ENCODE peak calls at places on chromosome 1, in seven cellular contexts. One of them, this sample, is unnamed.

GRCh38 chr1:210792703-210793102 is 341.2 kb downstream of the KCNH1 start:
- DNase-seq in stomach: no peak
- DNase-seq in brain microvascular endothelial cell: peak
- DNase-seq in PC-9: no peak
- DNase-seq in dorsolateral prefrontal cortex: no peak
- DNase-seq in cardiac fibroblast: peak
- DNase-seq in osteocyte: no peak
- DNase-seq in this sample: no peak

GRCh38 chr1:39394598-39394997 is 96.8 kb upstream of the BMP8A start:
- DNase-seq in stomach: no peak
- DNase-seq in brain microvascular endothelial cell: no peak
- DNase-seq in PC-9: peak
- DNase-seq in dorsolateral prefrontal cortex: no peak
- DNase-seq in cardiac fibroblast: no peak
- DNase-seq in osteocyte: no peak
- DNase-seq in this sample: peak

GRCh38 chr1:66333463-66334232 is 200.3 kb upstream of the SGIP1 start:
- DNase-seq in stomach: no peak
- DNase-seq in brain microvascular endothelial cell: no peak
- DNase-seq in PC-9: no peak
- DNase-seq in dorsolateral prefrontal cortex: no peak
- DNase-seq in cardiac fibroblast: peak
- DNase-seq in osteocyte: no peak
- DNase-seq in this sample: no peak

GRCh38 chr1:184910596-184910995 is 63.7 kb downstream of the NIBAN1 start:
- DNase-seq in stomach: peak
- DNase-seq in brain microvascular endothelial cell: no peak
- DNase-seq in PC-9: no peak
- DNase-seq in dorsolateral prefrontal cortex: no peak
- DNase-seq in cardiac fibroblast: peak
- DNase-seq in osteocyte: no peak
- DNase-seq in this sample: no peak

GRCh38 chr1:997728-998050 is 2.2 kb downstream of the HES4 start:
- DNase-seq in stomach: no peak
- DNase-seq in brain microvascular endothelial cell: no peak
- DNase-seq in PC-9: no peak
- DNase-seq in dorsolateral prefrontal cortex: no peak
- DNase-seq in cardiac fibroblast: no peak
- DNase-seq in osteocyte: no peak
- DNase-seq in this sample: no peak

GRCh38 chr1:29382851-29383588 is 146.7 kb downstream of the PTPRU start:
- DNase-seq in stomach: no peak
- DNase-seq in brain microvascular endothelial cell: no peak
- DNase-seq in PC-9: no peak
- DNase-seq in dorsolateral prefrontal cortex: no peak
- DNase-seq in cardiac fibroblast: no peak
- DNase-seq in osteocyte: peak
- DNase-seq in this sample: no peak

GRCh38 chr1:107867422-107867821 is 97.6 kb downstream of the VAV3 start:
- DNase-seq in stomach: no peak
- DNase-seq in brain microvascular endothelial cell: no peak
- DNase-seq in PC-9: no peak
- DNase-seq in dorsolateral prefrontal cortex: no peak
- DNase-seq in cardiac fibroblast: no peak
- DNase-seq in osteocyte: no peak
- DNase-seq in this sample: no peak

GRCh38 chr1:197998110-197998509 is 80.9 kb downstream of the LHX9 start:
- DNase-seq in stomach: no peak
- DNase-seq in brain microvascular endothelial cell: no peak
- DNase-seq in PC-9: no peak
- DNase-seq in dorsolateral prefrontal cortex: no peak
- DNase-seq in cardiac fibroblast: no peak
- DNase-seq in osteocyte: no peak
- DNase-seq in this sample: no peak

GRCh38 chr1:3160647-3161046 is 91.6 kb downstream of the PRDM16 start:
- DNase-seq in stomach: no peak
- DNase-seq in brain microvascular endothelial cell: no peak
- DNase-seq in PC-9: no peak
- DNase-seq in dorsolateral prefrontal cortex: no peak
- DNase-seq in cardiac fibroblast: no peak
- DNase-seq in osteocyte: no peak
- DNase-seq in this sample: no peak

GRCh38 chr1:164673584-164674214 is 114.7 kb downstream of the PBX1 start:
- DNase-seq in stomach: no peak
- DNase-seq in brain microvascular endothelial cell: no peak
- DNase-seq in PC-9: no peak
- DNase-seq in dorsolateral prefrontal cortex: no peak
- DNase-seq in cardiac fibroblast: peak
- DNase-seq in osteocyte: no peak
- DNase-seq in this sample: no peak

GRCh38 chr1:6205849-6206845 is at the start of gene RNF207:
- DNase-seq in stomach: peak
- DNase-seq in brain microvascular endothelial cell: peak
- DNase-seq in PC-9: peak
- DNase-seq in dorsolateral prefrontal cortex: no peak
- DNase-seq in cardiac fibroblast: peak
- DNase-seq in osteocyte: no peak
- DNase-seq in this sample: peak

GRCh38 chr1:45172015-45172414 is 34.4 kb downstream of the ZSWIM5 start:
- DNase-seq in stomach: no peak
- DNase-seq in brain microvascular endothelial cell: peak
- DNase-seq in PC-9: peak
- DNase-seq in dorsolateral prefrontal cortex: no peak
- DNase-seq in cardiac fibroblast: peak
- DNase-seq in osteocyte: no peak
- DNase-seq in this sample: peak

GRCh38 chr1:37892151-37893047 is 33.0 kb upstream of the MTF1 start:
- DNase-seq in stomach: no peak
- DNase-seq in brain microvascular endothelial cell: peak
- DNase-seq in PC-9: no peak
- DNase-seq in dorsolateral prefrontal cortex: no peak
- DNase-seq in cardiac fibroblast: peak
- DNase-seq in osteocyte: no peak
- DNase-seq in this sample: no peak

GRCh38 chr1:20071416-20071815 is 1.4 kb downstream of the PLA2G5 start:
- DNase-seq in stomach: no peak
- DNase-seq in brain microvascular endothelial cell: no peak
- DNase-seq in PC-9: no peak
- DNase-seq in dorsolateral prefrontal cortex: no peak
- DNase-seq in cardiac fibroblast: no peak
- DNase-seq in osteocyte: peak
- DNase-seq in this sample: no peak

GRCh38 chr1:50978852-50979781 is 9.1 kb downstream of the CDKN2C start:
- DNase-seq in stomach: no peak
- DNase-seq in brain microvascular endothelial cell: no peak
- DNase-seq in PC-9: no peak
- DNase-seq in dorsolateral prefrontal cortex: no peak
- DNase-seq in cardiac fibroblast: peak
- DNase-seq in osteocyte: no peak
- DNase-seq in this sample: no peak

GRCh38 chr1:171431994-171432393 is 53.3 kb upstream of the PRRC2C start:
- DNase-seq in stomach: no peak
- DNase-seq in brain microvascular endothelial cell: no peak
- DNase-seq in PC-9: no peak
- DNase-seq in dorsolateral prefrontal cortex: no peak
- DNase-seq in cardiac fibroblast: no peak
- DNase-seq in osteocyte: no peak
- DNase-seq in this sample: no peak

GRCh38 chr1:77889671-77890070 is 1.2 kb downstream of the NEXN start:
- DNase-seq in stomach: no peak
- DNase-seq in brain microvascular endothelial cell: peak
- DNase-seq in PC-9: no peak
- DNase-seq in dorsolateral prefrontal cortex: no peak
- DNase-seq in cardiac fibroblast: peak
- DNase-seq in osteocyte: no peak
- DNase-seq in this sample: no peak

GRCh38 chr1:198492872-198493271 is 47.6 kb downstream of the ATP6V1G3 start:
- DNase-seq in stomach: no peak
- DNase-seq in brain microvascular endothelial cell: peak
- DNase-seq in PC-9: no peak
- DNase-seq in dorsolateral prefrontal cortex: no peak
- DNase-seq in cardiac fibroblast: peak
- DNase-seq in osteocyte: no peak
- DNase-seq in this sample: no peak

GRCh38 chr1:1157914-1158710 is 15.6 kb upstream of the TTLL10 start:
- DNase-seq in stomach: peak
- DNase-seq in brain microvascular endothelial cell: no peak
- DNase-seq in PC-9: peak
- DNase-seq in dorsolateral prefrontal cortex: peak
- DNase-seq in cardiac fibroblast: peak
- DNase-seq in osteocyte: no peak
- DNase-seq in this sample: no peak

GRCh38 chr1:1200876-1201810 is 5.2 kb downstream of the TNFRSF18 start:
- DNase-seq in stomach: peak
- DNase-seq in brain microvascular endothelial cell: peak
- DNase-seq in PC-9: peak
- DNase-seq in dorsolateral prefrontal cortex: peak
- DNase-seq in cardiac fibroblast: peak
- DNase-seq in osteocyte: no peak
- DNase-seq in this sample: no peak

GRCh38 chr1:108010581-108010980 is 45.6 kb upstream of the VAV3 start:
- DNase-seq in stomach: no peak
- DNase-seq in brain microvascular endothelial cell: no peak
- DNase-seq in PC-9: no peak
- DNase-seq in dorsolateral prefrontal cortex: no peak
- DNase-seq in cardiac fibroblast: no peak
- DNase-seq in osteocyte: no peak
- DNase-seq in this sample: no peak

GRCh38 chr1:89624314-89624713 is 8.6 kb upstream of the LRRC8C start:
- DNase-seq in stomach: no peak
- DNase-seq in brain microvascular endothelial cell: no peak
- DNase-seq in PC-9: no peak
- DNase-seq in dorsolateral prefrontal cortex: no peak
- DNase-seq in cardiac fibroblast: no peak
- DNase-seq in osteocyte: no peak
- DNase-seq in this sample: no peak

GRCh38 chr1:220751130-220751529 is 3.0 kb downstream of the MTARC2 start:
- DNase-seq in stomach: peak
- DNase-seq in brain microvascular endothelial cell: no peak
- DNase-seq in PC-9: no peak
- DNase-seq in dorsolateral prefrontal cortex: no peak
- DNase-seq in cardiac fibroblast: no peak
- DNase-seq in osteocyte: no peak
- DNase-seq in this sample: no peak

DNA sequence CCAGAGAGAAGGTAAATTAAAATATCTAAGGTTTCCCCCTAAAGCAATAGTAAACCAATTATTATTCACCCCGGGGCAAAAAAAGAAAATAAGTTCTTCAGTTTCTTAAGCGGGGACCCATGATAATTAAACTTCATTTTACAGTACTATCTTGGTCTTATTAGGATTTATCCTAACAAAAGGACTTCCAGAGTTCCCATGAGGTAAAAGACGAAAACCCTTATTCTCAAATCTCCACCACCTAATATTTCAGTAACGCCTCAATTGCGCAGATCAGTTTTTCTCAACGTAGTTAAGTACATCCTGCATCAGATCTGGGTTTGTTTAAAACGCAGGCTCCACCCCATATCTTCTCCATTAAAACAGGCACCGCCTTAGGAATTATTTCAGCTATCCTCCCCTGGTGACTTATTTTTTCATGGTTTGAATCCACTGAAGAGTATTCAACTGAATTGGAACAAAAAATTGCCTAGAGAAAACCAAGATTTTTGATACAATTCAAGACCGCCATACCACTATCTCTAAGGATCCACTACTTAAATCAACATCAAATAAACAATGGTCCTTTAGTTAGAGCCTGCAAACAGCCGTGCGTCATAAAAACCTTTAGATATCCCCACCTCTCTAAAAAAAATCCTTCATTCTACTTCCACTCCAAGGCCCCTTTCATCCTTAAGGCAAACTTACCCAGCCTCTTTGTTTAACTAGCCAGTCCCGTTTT is 1.7 kb downstream of the MCL1 start:
- DNase-seq in stomach: no peak
- DNase-seq in brain microvascular endothelial cell: peak
- DNase-seq in PC-9: no peak
- DNase-seq in dorsolateral prefrontal cortex: no peak
- DNase-seq in cardiac fibroblast: peak
- DNase-seq in osteocyte: no peak
- DNase-seq in this sample: no peak
- TF ChIP-seq CTCF in stomach: no peak
- TF ChIP-seq CTCF in brain microvascular endothelial cell: no peak
- TF ChIP-seq CTCF in PC-9: no peak
- TF ChIP-seq CTCF in dorsolateral prefrontal cortex: no peak
- TF ChIP-seq CTCF in cardiac fibroblast: no peak
- TF ChIP-seq CTCF in osteocyte: no peak
- TF ChIP-seq CTCF in this sample: no peak

GRCh38 chr1:156801409-156802121 is 15.1 kb downstream of the SH2D2A start:
- DNase-seq in stomach: no peak
- DNase-seq in brain microvascular endothelial cell: peak
- DNase-seq in PC-9: no peak
- DNase-seq in dorsolateral prefrontal cortex: no peak
- DNase-seq in cardiac fibroblast: peak
- DNase-seq in osteocyte: no peak
- DNase-seq in this sample: no peak
- TF ChIP-seq CTCF in stomach: no peak
- TF ChIP-seq CTCF in brain microvascular endothelial cell: peak
- TF ChIP-seq CTCF in PC-9: no peak
- TF ChIP-seq CTCF in dorsolateral prefrontal cortex: no peak
- TF ChIP-seq CTCF in cardiac fibroblast: peak
- TF ChIP-seq CTCF in osteocyte: peak
- TF ChIP-seq CTCF in this sample: no peak

GRCh38 chr1:158246650-158247049 is 7.6 kb upstream of the CD1A start:
- DNase-seq in stomach: no peak
- DNase-seq in brain microvascular endothelial cell: no peak
- DNase-seq in PC-9: no peak
- DNase-seq in dorsolateral prefrontal cortex: no peak
- DNase-seq in cardiac fibroblast: peak
- DNase-seq in osteocyte: no peak
- DNase-seq in this sample: no peak
- TF ChIP-seq CTCF in stomach: no peak
- TF ChIP-seq CTCF in brain microvascular endothelial cell: no peak
- TF ChIP-seq CTCF in PC-9: peak
- TF ChIP-seq CTCF in dorsolateral prefrontal cortex: no peak
- TF ChIP-seq CTCF in cardiac fibroblast: no peak
- TF ChIP-seq CTCF in osteocyte: no peak
- TF ChIP-seq CTCF in this sample: peak

GRCh38 chr1:28178690-28179485 is 2.4 kb upstream of the PTAFR start:
- DNase-seq in stomach: no peak
- DNase-seq in brain microvascular endothelial cell: no peak
- DNase-seq in PC-9: no peak
- DNase-seq in dorsolateral prefrontal cortex: no peak
- DNase-seq in cardiac fibroblast: no peak
- DNase-seq in osteocyte: no peak
- DNase-seq in this sample: no peak

GRCh38 chr1:28173980-28174297 is 2.6 kb downstream of the PTAFR start:
- DNase-seq in stomach: no peak
- DNase-seq in brain microvascular endothelial cell: peak
- DNase-seq in PC-9: no peak
- DNase-seq in dorsolateral prefrontal cortex: no peak
- DNase-seq in cardiac fibroblast: no peak
- DNase-seq in osteocyte: no peak
- DNase-seq in this sample: no peak

GRCh38 chr1:28180310-28181305 is 4.1 kb upstream of the PTAFR start:
- DNase-seq in stomach: no peak
- DNase-seq in brain microvascular endothelial cell: no peak
- DNase-seq in PC-9: no peak
- DNase-seq in dorsolateral prefrontal cortex: no peak
- DNase-seq in cardiac fibroblast: no peak
- DNase-seq in osteocyte: no peak
- DNase-seq in this sample: no peak

GRCh38 chr1:28173151-28173979 is 3.1 kb downstream of the PTAFR start:
- DNase-seq in stomach: no peak
- DNase-seq in brain microvascular endothelial cell: no peak
- DNase-seq in PC-9: no peak
- DNase-seq in dorsolateral prefrontal cortex: peak
- DNase-seq in cardiac fibroblast: peak
- DNase-seq in osteocyte: no peak
- DNase-seq in this sample: no peak

GRCh38 chr1:28176492-28177470 is at the start of gene PTAFR:
- DNase-seq in stomach: no peak
- DNase-seq in brain microvascular endothelial cell: no peak
- DNase-seq in PC-9: no peak
- DNase-seq in dorsolateral prefrontal cortex: no peak
- DNase-seq in cardiac fibroblast: no peak
- DNase-seq in osteocyte: no peak
- DNase-seq in this sample: no peak
- TF ChIP-seq CTCF in stomach: no peak
- TF ChIP-seq CTCF in brain microvascular endothelial cell: no peak
- TF ChIP-seq CTCF in PC-9: no peak
- TF ChIP-seq CTCF in dorsolateral prefrontal cortex: no peak
- TF ChIP-seq CTCF in cardiac fibroblast: no peak
- TF ChIP-seq CTCF in osteocyte: no peak
- TF ChIP-seq CTCF in this sample: no peak